ENCODE peak calls at places on chromosome 11, in seven cellular contexts. A, X, P, H, L, Q and S are unnamed samples.
A peak's percentile ranks its signal among the peaks of the same experiment; 100 is the strongest.

GRCh38 chr11:117039897-117040296 is 58.3 kb downstream of the SIK3 start:
- DNase-seq in X (no peak), Q (no peak), A (no peak), L (no peak), P (no peak), H (no peak), S (no peak)

GRCh38 chr11:65630215-65630614 is 7.7 kb upstream of the SIPA1 start:
- DNase-seq in H (no peak), Q (no peak), X (no peak), A (no peak), P (no peak), L (no peak), S (no peak)

GRCh38 chr11:61728940-61729219 is 23.6 kb upstream of the MYRF start:
- DNase-seq in A (no peak), X (no peak), L (no peak), Q (no peak), H (no peak), P (no peak), S (no peak)

GRCh38 chr11:114399490-114399889 is 821 bp downstream of the C11orf71 start:
- DNase-seq in L (no peak), A (no peak), H (no peak), Q (no peak), P (no peak), X (no peak), S (no peak)

GRCh38 chr11:22927793-22928192 is 67.5 kb upstream of the CCDC179 start:
- DNase-seq in L (no peak), X (no peak), H (no peak), P (no peak), Q (no peak), A (no peak), S (no peak)

GRCh38 chr11:44804449-44805151 is 77.8 kb downstream of the TSPAN18 start:
- DNase-seq in Q (no peak), H (no peak), X (no peak), L (no peak), A (no peak), P (no peak), S (no peak)

GRCh38 chr11:80638296-80638695 is 1197.5 kb upstream of the TENM4 start:
- DNase-seq in L (no peak), H (no peak), P (no peak), A (no peak), X (no peak), Q (no peak), S (no peak)

GRCh38 chr11:114051558-114051957 is 8.0 kb upstream of the ZBTB16 start:
- DNase-seq in L (no peak), H (no peak), X (no peak), P (no peak), Q (no peak), A (no peak), S (no peak)

DNA sequence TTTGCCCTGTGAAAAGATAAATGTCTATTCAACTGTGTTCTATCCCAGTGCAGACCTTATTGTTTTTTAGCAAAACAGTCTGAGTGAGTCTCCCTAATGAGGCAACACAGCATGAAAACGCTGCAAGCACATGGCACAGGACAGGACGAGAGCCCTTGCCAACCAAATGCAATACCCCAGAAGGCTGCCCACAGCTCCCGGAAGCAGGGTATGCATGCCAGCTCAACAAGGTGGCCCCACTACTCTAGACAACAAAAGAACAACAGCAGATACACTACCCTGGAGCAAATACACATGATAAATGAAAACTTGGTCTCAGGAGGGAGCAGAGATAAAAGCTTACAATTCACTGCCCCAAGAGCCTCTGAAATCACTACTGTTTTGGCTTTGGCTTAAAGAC is 785.4 kb upstream of the API5 start:
- DNase-seq in L (no peak), A (no peak), P (no peak), X (no peak), H (no peak), Q (no peak), S (no peak)
- H3K4me1 ChIP-seq in L (no peaks in the 10 kb centered on the region), A (no peaks in the 10 kb centered on the region), P (no peaks in the 10 kb centered on the region), X (no peaks in the 10 kb centered on the region), H (no peaks in the 10 kb centered on the region), Q (no peaks in the 10 kb centered on the region), S (no peaks in the 10 kb centered on the region)

GRCh38 chr11:118223576-118223975 is 1.2 kb downstream of the JAML start:
- DNase-seq in P (no peak), L (no peak), H (peak; percentile 53), X (no peak), Q (no peak), A (no peak), S (no peak)
- H3K4me1 ChIP-seq in P (no peaks in the 10 kb centered on the region), L (no peaks in the 10 kb centered on the region), H (peaks cover 91% of the 10 kb centered on the region), X (no peaks in the 10 kb centered on the region), Q (no peaks in the 10 kb centered on the region), A (no peaks in the 10 kb centered on the region), S (no peaks in the 10 kb centered on the region)

GRCh38 chr11:19615503-19615902 is 97.1 kb upstream of the NAV2 start:
- DNase-seq in X (no peak), A (no peak), L (no peak), P (no peak), Q (no peak), H (no peak), S (no peak)
- H3K4me1 ChIP-seq in X (no peaks in the 10 kb centered on the region), A (no peaks in the 10 kb centered on the region), L (no peaks in the 10 kb centered on the region), P (peaks cover 8% of the 10 kb centered on the region), Q (no peaks in the 10 kb centered on the region), H (no peaks in the 10 kb centered on the region), S (peaks cover 5% of the 10 kb centered on the region)

GRCh38 chr11:48022445-48022844 is 42.1 kb downstream of the PTPRJ start:
- DNase-seq in P (no peak), H (no peak), A (no peak), L (no peak), Q (no peak), X (peak; percentile 50), S (no peak)
- H3K4me1 ChIP-seq in P (no peaks in the 10 kb centered on the region), H (peaks cover 36% of the 10 kb centered on the region), A (no peaks in the 10 kb centered on the region), L (no peaks in the 10 kb centered on the region), Q (peaks cover 28% of the 10 kb centered on the region), X (peaks cover 6% of the 10 kb centered on the region), S (peaks cover 29% of the 10 kb centered on the region)

GRCh38 chr11:122059565-122059964 is 56.5 kb downstream of the BLID start:
- DNase-seq in A (no peak), H (no peak), L (no peak), P (no peak), X (no peak), Q (no peak), S (no peak)
- H3K4me1 ChIP-seq in A (no peaks in the 10 kb centered on the region), H (no peaks in the 10 kb centered on the region), L (no peaks in the 10 kb centered on the region), P (no peaks in the 10 kb centered on the region), X (no peaks in the 10 kb centered on the region), Q (no peaks in the 10 kb centered on the region), S (no peaks in the 10 kb centered on the region)

DNA sequence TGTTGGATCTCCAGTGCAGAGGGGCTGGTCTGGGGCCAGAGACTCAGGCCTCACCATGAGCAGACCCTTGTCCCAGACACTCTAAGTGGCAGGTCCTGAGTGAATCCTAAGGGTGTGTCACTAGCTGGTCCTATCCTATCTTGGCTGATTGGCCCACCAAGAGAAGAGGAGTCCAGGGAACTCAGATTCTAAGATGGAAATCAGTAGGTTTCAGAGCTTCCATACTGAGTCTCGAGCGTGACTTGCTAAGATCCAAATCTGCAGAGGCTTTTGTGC is 10.9 kb downstream of the POU2AF1 start:
- DNase-seq in X (no peak), A (no peak), H (no peak), P (no peak), Q (no peak), L (no peak), S (no peak)
- H3K4me1 ChIP-seq in X (no peaks in the 10 kb centered on the region), A (no peaks in the 10 kb centered on the region), H (no peaks in the 10 kb centered on the region), P (no peaks in the 10 kb centered on the region), Q (peaks cover 13% of the 10 kb centered on the region), L (no peaks in the 10 kb centered on the region), S (no peaks in the 10 kb centered on the region)

GRCh38 chr11:82683029-82683428 is 50.6 kb downstream of the FAM181B start:
- DNase-seq in A (no peak), Q (no peak), P (no peak), L (no peak), X (no peak), H (no peak), S (no peak)
- H3K4me1 ChIP-seq in A (no peaks in the 10 kb centered on the region), Q (no peaks in the 10 kb centered on the region), P (no peaks in the 10 kb centered on the region), L (no peaks in the 10 kb centered on the region), X (no peaks in the 10 kb centered on the region), H (no peaks in the 10 kb centered on the region), S (no peaks in the 10 kb centered on the region)

GRCh38 chr11:69443138-69443967 is 38.1 kb upstream of the LINC01488 start:
- DNase-seq in H (peak; percentile 77), X (peak; percentile 78), Q (peak; percentile 98), P (peak; percentile 95), L (peak; percentile 95), A (peak; percentile 83), S (peak; percentile 65)

GRCh38 chr11:69445131-69445470 is 36.4 kb upstream of the LINC01488 start:
- DNase-seq in Q (no peak), L (peak; percentile 64), H (no peak), A (peak; percentile 38), X (no peak), P (peak; percentile 74), S (no peak)

GRCh38 chr11:69442807-69443137 is 38.7 kb upstream of the LINC01488 start:
- DNase-seq in Q (peak; percentile 83), P (peak; percentile 55), A (no peak), X (peak; percentile 17), L (peak; percentile 64), H (no peak), S (no peak)

GRCh38 chr11:69444381-69445130 is 36.9 kb upstream of the LINC01488 start:
- DNase-seq in A (peak; percentile 73), Q (peak; percentile 70), H (no peak), X (no peak), P (peak; percentile 69), L (peak; percentile 65), S (peak; percentile 86)

GRCh38 chr11:69443968-69444364 is 37.5 kb upstream of the LINC01488 start:
- DNase-seq in P (peak; percentile 53), H (no peak), A (no peak), X (no peak), L (no peak), Q (no peak), S (no peak)
- H3K4me1 ChIP-seq in P (no peaks in the 10 kb centered on the region), H (peaks cover 10% of the 10 kb centered on the region), A (no peaks in the 10 kb centered on the region), X (no peaks in the 10 kb centered on the region), L (peaks cover 36% of the 10 kb centered on the region), Q (peaks cover 29% of the 10 kb centered on the region), S (no peaks in the 10 kb centered on the region)